ENCODE peak calls at places on chromosomes 4 and X, in seven cellular contexts. P, S, G, T, W, A and I are unnamed samples.

GRCh38 chr4:182242793-182243192 is 409 bp upstream of the TENM3 start:
- DNase-seq in P (no peak), W (peak; percentile 75), T (no peak), G (peak; percentile 17), S (no peak), A (no peak), I (no peak)

GRCh38 chr4:106305435-106306055 is 10.5 kb downstream of the TBCK start:
- DNase-seq in T (no peak), A (no peak), G (no peak), S (no peak), W (no peak), P (no peak), I (no peak)

GRCh38 chr4:3040447-3041191 is 33.7 kb downstream of the HTT-AS start:
- DNase-seq in T (no peak), S (no peak), W (no peak), G (no peak), P (no peak), A (no peak), I (no peak)

GRCh38 chrX:129737921-129738320 is 858 bp upstream of the XPNPEP2 start:
- DNase-seq in T (peak; percentile 44), A (no peak), G (peak; percentile 70), S (no peak), P (no peak), W (peak; percentile 21), I (peak; percentile 18)

GRCh38 chr4:187999406-187999932 is 3.9 kb downstream of the ZFP42 start:
- DNase-seq in A (no peak), G (no peak), S (no peak), W (no peak), P (no peak), T (no peak), I (no peak)

GRCh38 chr4:92299152-92299551 is 4.6 kb upstream of the GRID2 start:
- DNase-seq in P (no peak), W (no peak), T (no peak), S (no peak), G (peak; percentile 51), A (no peak), I (no peak)

GRCh38 chr4:26583538-26583864 is 383 bp upstream of the TBC1D19 start:
- DNase-seq in W (no peak), T (no peak), G (no peak), S (no peak), A (no peak), P (peak; percentile 92), I (no peak)

GRCh38 chr4:177287298-177287697 is 22.4 kb upstream of the NEIL3 start:
- DNase-seq in G (no peak), P (no peak), A (no peak), S (no peak), T (no peak), W (no peak), I (no peak)

GRCh38 chrX:150736478-150736877 is 43.3 kb downstream of the MTMR1 start:
- DNase-seq in T (no peak), S (no peak), G (no peak), P (peak; percentile 40), A (no peak), W (no peak), I (no peak)

GRCh38 chr4:174318829-174319764 is 35.4 kb downstream of the CEP44 start:
- DNase-seq in P (peak; percentile 49), G (peak; percentile 69), T (peak; percentile 50), S (peak; percentile 58), A (no peak), W (no peak), I (no peak)

GRCh38 chr4:54971474-54971950 is 153.9 kb downstream of the KDR start:
- DNase-seq in W (peak; percentile 44), P (peak; percentile 40), T (peak; percentile 54), A (no peak), G (peak; percentile 73), S (peak; percentile 65), I (no peak)

GRCh38 chr4:139278450-139278849 is 1.6 kb downstream of the MGARP start:
- DNase-seq in A (no peak), W (no peak), G (peak; percentile 31), T (no peak), S (no peak), P (no peak), I (no peak)

GRCh38 chr4:78528327-78528726 is 23.2 kb upstream of the ANXA3 start:
- DNase-seq in P (no peak), S (no peak), A (no peak), G (no peak), T (no peak), W (peak; percentile 40), I (no peak)

GRCh38 chr4:17027495-17027894 is 129.1 kb upstream of the LDB2 start:
- DNase-seq in G (peak; percentile 95), S (no peak), W (peak; percentile 96), P (no peak), T (no peak), A (no peak), I (peak; percentile 43)

GRCh38 chrX:29531336-29531735 is 684.0 kb upstream of the MAGEB2 start:
- DNase-seq in S (no peak), A (no peak), T (no peak), P (no peak), G (no peak), W (no peak), I (no peak)

GRCh38 chrX:29530520-29530919 is 684.8 kb upstream of the MAGEB2 start:
- DNase-seq in G (peak; percentile 57), P (no peak), W (peak; percentile 6), A (no peak), S (no peak), T (no peak), I (no peak)

GRCh38 chrX:29541038-29541437 is 674.3 kb upstream of the MAGEB2 start:
- DNase-seq in P (no peak), A (no peak), W (no peak), S (no peak), G (no peak), T (no peak), I (no peak)

DNA sequence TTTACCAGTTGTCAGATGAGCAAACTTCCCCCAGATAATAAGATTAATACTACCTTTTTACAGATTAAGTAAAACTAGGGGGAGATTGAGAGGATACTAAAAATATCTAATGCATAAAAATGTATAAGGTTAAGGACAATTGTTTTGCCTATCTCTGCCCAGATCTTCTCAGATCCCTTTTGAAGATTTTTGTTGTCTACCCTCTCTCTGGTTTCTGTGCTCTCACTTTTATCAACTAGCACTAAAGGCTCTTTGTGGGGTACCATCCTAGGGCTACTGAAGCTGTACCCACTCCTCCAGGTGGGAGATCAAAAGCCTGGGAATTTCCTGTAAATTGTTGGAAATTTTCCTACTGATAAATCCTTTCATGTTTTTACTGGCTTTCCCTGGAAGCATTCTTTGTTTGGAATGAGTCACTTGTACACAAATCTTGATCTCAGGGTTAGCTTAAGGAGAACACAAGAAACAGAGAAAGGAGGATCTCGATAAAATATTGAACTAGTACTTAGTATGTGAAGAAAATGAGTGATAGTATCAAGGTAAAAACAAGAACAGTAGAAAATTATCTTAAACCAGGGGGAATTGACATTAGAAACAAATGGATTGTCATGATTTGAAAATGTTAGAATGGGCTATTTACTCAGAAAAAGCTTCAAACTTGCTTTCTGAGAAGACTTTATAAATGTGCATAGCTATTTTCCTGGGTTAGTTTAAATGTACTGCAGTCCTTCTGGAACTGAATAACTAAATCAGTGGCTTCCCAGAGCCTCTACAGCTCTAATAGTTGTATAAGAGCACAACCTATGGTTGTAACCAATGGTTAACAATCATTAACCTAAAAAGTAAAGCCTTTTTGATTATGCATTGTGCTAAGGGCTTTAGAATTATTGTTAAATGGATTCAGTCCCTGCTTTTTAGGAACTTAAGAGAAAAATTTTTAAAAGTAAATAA is 679.9 kb upstream of the MAGEB2 start:
- DNase-seq in P (no peak), W (no peak), G (peak; percentile 11), S (no peak), T (no peak), A (no peak), I (no peak)
- H3K27ac ChIP-seq in P (no peak overlapping the region), W (no peak overlapping the region), G (no peak overlapping the region), S (no peak overlapping the region), T (no peak overlapping the region), A (no peak overlapping the region), I (no peak overlapping the region)

DNA sequence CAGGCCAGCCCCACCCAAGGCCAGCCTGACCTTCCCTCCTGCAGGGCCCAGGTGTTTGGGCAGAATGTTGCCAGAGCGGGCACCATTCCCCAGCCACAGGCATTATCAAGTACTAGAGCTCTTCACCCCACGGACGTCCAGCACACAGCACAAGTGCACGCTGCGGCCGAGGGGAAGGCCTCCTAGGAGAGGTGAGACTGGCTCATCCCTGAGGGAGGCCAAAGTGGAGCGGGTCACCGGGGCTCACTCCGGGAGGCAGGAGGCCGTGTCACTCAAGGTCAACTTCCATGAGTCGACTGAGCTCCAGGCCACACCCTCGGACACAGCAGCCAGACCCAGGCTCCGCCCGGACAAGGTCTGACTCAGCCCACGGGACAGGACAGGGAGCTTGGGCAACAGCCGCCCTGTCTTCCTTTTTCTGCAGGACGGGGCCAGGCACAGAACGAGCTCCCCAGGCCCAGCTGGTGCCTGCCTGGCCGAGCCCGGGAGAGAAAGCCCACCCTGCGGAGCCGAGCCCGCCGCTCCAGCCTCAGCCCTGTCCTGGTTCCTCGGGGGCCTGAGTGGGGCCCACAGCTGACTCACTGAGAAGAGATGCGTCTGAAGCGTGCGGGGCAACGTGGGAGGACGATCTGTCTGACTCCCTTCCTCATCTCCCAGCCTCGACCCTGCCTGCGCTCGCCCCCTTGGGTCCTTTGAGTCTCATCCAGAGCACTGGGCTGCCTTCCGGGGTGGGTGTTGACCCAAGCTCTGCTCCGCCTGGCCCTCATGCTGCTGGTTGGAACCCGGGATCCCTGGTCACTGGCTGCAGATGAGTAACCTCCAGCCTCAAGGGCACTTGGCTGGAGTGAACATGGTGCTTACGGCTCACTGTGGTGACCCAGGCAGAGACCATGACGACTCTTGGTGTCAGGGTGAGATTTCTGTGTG is 1.6 kb downstream of the SLC49A3 start:
- DNase-seq in S (peak; percentile 79), P (peak; percentile 2), T (no peak), W (peak; percentile 88), A (peak; percentile 91), G (peak; percentile 87), I (no peak)
- H3K27ac ChIP-seq in S (no peak overlapping the region), P (no peak overlapping the region), T (no peak overlapping the region), W (peak overlapping the region; percentile 91), A (peak overlapping the region; percentile 78), G (peak overlapping the region; percentile 52), I (peak overlapping the region; percentile 17)

DNA sequence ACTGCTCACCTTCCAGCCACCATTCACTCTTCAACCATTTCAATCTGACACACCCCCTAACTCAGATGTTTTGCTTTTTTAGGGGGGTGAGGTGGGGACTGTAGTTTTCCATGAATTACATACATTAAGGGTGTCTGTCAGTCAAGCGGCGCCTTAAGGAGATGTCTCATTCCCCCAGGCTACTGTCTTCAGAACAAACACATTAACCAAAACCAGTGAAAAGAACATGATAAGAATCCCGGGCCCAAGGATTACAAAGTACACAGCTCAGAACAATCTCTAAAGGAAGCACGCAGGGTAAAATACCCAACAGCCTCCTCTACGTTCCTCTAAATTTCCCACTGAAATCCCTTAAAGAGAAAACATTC is 62.5 kb upstream of the IRF2 start:
- DNase-seq in G (peak; percentile 4), S (peak; percentile 58), P (peak; percentile 20), T (peak; percentile 21), W (no peak), A (no peak), I (no peak)
- H3K27ac ChIP-seq in G (peak overlapping the region; percentile 73), S (no peak overlapping the region), P (peak overlapping the region; percentile 98), T (peak overlapping the region; percentile 82), W (peak overlapping the region; percentile 87), A (peak overlapping the region; percentile 97), I (peak overlapping the region; percentile 84)

GRCh38 chr4:99356992-99357391 is 4.4 kb upstream of the ADH1C start:
- DNase-seq in A (no peak), G (no peak), P (no peak), T (no peak), S (no peak), W (no peak), I (no peak)

GRCh38 chr4:99351487-99351886 is 1.1 kb downstream of the ADH1C start:
- DNase-seq in S (no peak), T (no peak), W (no peak), P (no peak), G (no peak), A (no peak), I (no peak)

GRCh38 chr4:99349338-99349737 is 3.2 kb downstream of the ADH1C start:
- DNase-seq in G (no peak), S (no peak), W (no peak), T (no peak), A (no peak), P (no peak), I (no peak)

GRCh38 chr4:99352602-99353580 is at the start of gene ADH1C:
- DNase-seq in W (peak; percentile 9), A (peak; percentile 28), G (peak; percentile 76), S (no peak), T (no peak), P (no peak), I (no peak)
- H3K27ac ChIP-seq in W (no peak within 1 kb of the TSS), A (peak within 1 kb of the TSS; percentile 66), G (no peak within 1 kb of the TSS), S (no peak within 1 kb of the TSS), T (no peak within 1 kb of the TSS), P (no peak within 1 kb of the TSS), I (no peak within 1 kb of the TSS)